ENCODE peak calls at places on chromosomes 3 and 15, in nine cellular contexts. G is SK-N-SH, O is MG63, H is GM12878, S is pancreas, P is A549, V is cardiac muscle cell, T is upper lobe of right lung, L is mesendoderm. B is an unnamed sample.

GRCh38 chr15:97177135-97177704 is 783.3 kb upstream of the ARRDC4 start:
- DNase-seq in G (no peak), O (no peak), H (no peak), S (no peak), P (no peak), V (no peak), T (no peak), L (peak), B (no peak)

GRCh38 chr3:45593708-45594601 is 596 bp upstream of the LIMD1 start:
- DNase-seq in G (peak), O (peak), H (no peak), S (peak), P (peak), V (peak), T (peak), L (peak), B (peak)

GRCh38 chr3:30315452-30315851 is 290.9 kb upstream of the TGFBR2 start:
- DNase-seq in G (no peak), O (no peak), H (no peak), S (no peak), P (no peak), V (no peak), T (no peak), L (no peak), B (no peak)

GRCh38 chr15:50906954-50907865 is 1.3 kb upstream of the AP4E1 start:
- DNase-seq in G (peak), O (no peak), H (peak), S (no peak), P (no peak), V (no peak), T (no peak), L (no peak), B (peak)

GRCh38 chr15:46900992-46901391 is 816.3 kb upstream of the SEMA6D start:
- DNase-seq in G (no peak), O (no peak), H (no peak), S (no peak), P (no peak), V (no peak), T (no peak), L (no peak), B (no peak)

GRCh38 chr15:39486546-39487081 is 94.3 kb upstream of the THBS1 start:
- DNase-seq in G (no peak), O (no peak), H (no peak), S (no peak), P (no peak), V (peak), T (no peak), L (no peak), B (no peak)

GRCh38 chr3:73448041-73448440 is 176.7 kb downstream of the PDZRN3 start:
- DNase-seq in G (no peak), O (no peak), H (no peak), S (no peak), P (no peak), V (no peak), T (no peak), L (no peak), B (no peak)

GRCh38 chr3:84717894-84718293 is 240.9 kb upstream of the CADM2 start:
- DNase-seq in G (no peak), O (no peak), H (no peak), S (no peak), P (no peak), V (no peak), T (no peak), L (no peak), B (no peak)

GRCh38 chr15:95972136-95972553 is 358.4 kb upstream of the NR2F2 start:
- DNase-seq in G (no peak), O (peak), H (no peak), S (no peak), P (no peak), V (peak), T (no peak), L (no peak), B (no peak)

GRCh38 chr3:134793562-134793961 is 1.5 kb upstream of the EPHB1 start:
- DNase-seq in G (no peak), O (no peak), H (no peak), S (no peak), P (no peak), V (no peak), T (no peak), L (no peak), B (no peak)

GRCh38 chr3:170717410-170718402 is 131.8 kb upstream of the SLC7A14 start:
- DNase-seq in G (no peak), O (peak), H (no peak), S (no peak), P (no peak), V (peak), T (peak), L (no peak), B (no peak)

GRCh38 chr15:67520976-67521769 is at the start of gene C15orf61:
- DNase-seq in G (peak), O (peak), H (peak), S (peak), P (peak), V (peak), T (peak), L (peak), B (peak)

GRCh38 chr15:44537728-44538240 is 837 bp downstream of the EIF3J start:
- DNase-seq in G (peak), O (no peak), H (no peak), S (no peak), P (peak), V (no peak), T (no peak), L (peak), B (no peak)

GRCh38 chr15:42450434-42450790 is 40.5 kb downstream of the ZNF106 start:
- DNase-seq in G (no peak), O (no peak), H (no peak), S (no peak), P (no peak), V (no peak), T (no peak), L (no peak), B (no peak)

GRCh38 chr3:72903004-72903403 is 15.2 kb downstream of the GXYLT2 start:
- DNase-seq in G (no peak), O (peak), H (no peak), S (no peak), P (peak), V (peak), T (no peak), L (peak), B (no peak)

GRCh38 chr15:94229591-94230365 is 1.6 kb upstream of the MCTP2 start:
- DNase-seq in G (no peak), O (no peak), H (peak), S (no peak), P (no peak), V (no peak), T (no peak), L (no peak), B (no peak)

GRCh38 chr15:74696808-74697207 is 984 bp upstream of the EDC3 start:
- DNase-seq in G (no peak), O (no peak), H (no peak), S (no peak), P (no peak), V (no peak), T (no peak), L (no peak), B (no peak)

GRCh38 chr3:107407355-107407754 is 30.1 kb downstream of the CCDC54 start:
- DNase-seq in G (no peak), O (no peak), H (no peak), S (no peak), P (no peak), V (no peak), T (no peak), L (no peak), B (no peak)

GRCh38 chr15:90829942-90830440 is 38.4 kb upstream of the FURIN start:
- DNase-seq in G (no peak), O (no peak), H (no peak), S (no peak), P (no peak), V (no peak), T (peak), L (no peak), B (peak)

GRCh38 chr3:190696777-190697501 is 165.6 kb downstream of the GMNC start:
- DNase-seq in G (no peak), O (no peak), H (no peak), S (no peak), P (peak), V (peak), T (no peak), L (peak), B (no peak)

GRCh38 chr3:36909666-36910065 is 35.2 kb downstream of the TRANK1 start:
- DNase-seq in G (no peak), O (no peak), H (no peak), S (no peak), P (no peak), V (no peak), T (no peak), L (no peak), B (no peak)

GRCh38 chr3:164608554-164609276 is 469.6 kb downstream of the SI start:
- DNase-seq in G (no peak), O (no peak), H (no peak), S (no peak), P (no peak), V (no peak), T (no peak), L (no peak), B (no peak)

GRCh38 chr15:66615175-66615495 is 49.3 kb upstream of the LCTL start:
- DNase-seq in G (no peak), O (no peak), H (no peak), S (no peak), P (no peak), V (no peak), T (no peak), L (no peak), B (peak)

GRCh38 chr3:107366766-107367165 is 10.5 kb upstream of the CCDC54 start:
- DNase-seq in G (no peak), O (peak), H (no peak), S (no peak), P (no peak), V (no peak), T (no peak), L (peak), B (no peak)

GRCh38 chr15:31058236-31058962 is 43.1 kb downstream of the TRPM1 start:
- DNase-seq in G (no peak), O (no peak), H (no peak), S (no peak), P (no peak), V (no peak), T (no peak), L (no peak), B (no peak)

GRCh38 chr3:188948658-188949400 is 222.9 kb upstream of the TPRG1 start:
- DNase-seq in G (no peak), O (peak), H (no peak), S (no peak), P (peak), V (peak), T (no peak), L (peak), B (no peak)

GRCh38 chr3:31895471-31895870 is 85.6 kb downstream of the OSBPL10 start:
- DNase-seq in G (no peak), O (no peak), H (no peak), S (no peak), P (no peak), V (no peak), T (no peak), L (no peak), B (no peak)

GRCh38 chr3:129687586-129688125 is 81.2 kb upstream of the PLXND1 start:
- DNase-seq in G (no peak), O (no peak), H (no peak), S (no peak), P (no peak), V (no peak), T (no peak), L (no peak), B (no peak)

GRCh38 chr15:38853608-38854007 is 289.0 kb upstream of the RASGRP1 start:
- DNase-seq in G (no peak), O (peak), H (no peak), S (no peak), P (no peak), V (peak), T (no peak), L (peak), B (no peak)

GRCh38 chr15:46088486-46089437 is 453.9 kb downstream of the SQOR start:
- DNase-seq in G (no peak), O (no peak), H (no peak), S (no peak), P (no peak), V (peak), T (no peak), L (no peak), B (no peak)

GRCh38 chr3:87047857-87048256 is 56.9 kb upstream of the VGLL3 start:
- DNase-seq in G (no peak), O (no peak), H (no peak), S (no peak), P (no peak), V (no peak), T (no peak), L (no peak), B (no peak)

GRCh38 chr3:160128086-160128485 is 97.1 kb upstream of the C3orf80 start:
- DNase-seq in G (no peak), O (no peak), H (no peak), S (no peak), P (no peak), V (no peak), T (no peak), L (no peak), B (no peak)

GRCh38 chr3:171348121-171348520 is 112.1 kb downstream of the TNIK start:
- DNase-seq in G (no peak), O (no peak), H (no peak), S (no peak), P (no peak), V (peak), T (no peak), L (no peak), B (no peak)

GRCh38 chr3:150877303-150877702 is 27.9 kb downstream of the MINDY4B start:
- DNase-seq in G (no peak), O (no peak), H (no peak), S (no peak), P (no peak), V (peak), T (no peak), L (no peak), B (no peak)

GRCh38 chr3:129745253-129745652 is 138.8 kb upstream of the PLXND1 start:
- DNase-seq in G (no peak), O (peak), H (no peak), S (no peak), P (no peak), V (peak), T (no peak), L (no peak), B (no peak)

GRCh38 chr3:55491296-55491816 is 4.2 kb upstream of the WNT5A start:
- DNase-seq in G (no peak), O (peak), H (no peak), S (no peak), P (no peak), V (peak), T (no peak), L (no peak), B (no peak)

GRCh38 chr3:149790265-149790664 is 2.1 kb downstream of the ANKUB1 start:
- DNase-seq in G (no peak), O (peak), H (no peak), S (no peak), P (no peak), V (no peak), T (no peak), L (no peak), B (no peak)

GRCh38 chr3:55826731-55827496 is 339.8 kb upstream of the WNT5A start:
- DNase-seq in G (no peak), O (no peak), H (no peak), S (no peak), P (no peak), V (peak), T (no peak), L (no peak), B (no peak)

GRCh38 chr3:60514866-60515265 is 736.4 kb downstream of the FHIT start:
- DNase-seq in G (no peak), O (no peak), H (no peak), S (no peak), P (no peak), V (no peak), T (no peak), L (peak), B (no peak)

GRCh38 chr3:168093790-168094189 is 1.9 kb downstream of the GOLIM4 start:
- DNase-seq in G (no peak), O (no peak), H (no peak), S (no peak), P (no peak), V (no peak), T (no peak), L (no peak), B (no peak)
- H3K4me3 ChIP-seq in G (peak), O (peak), H (peak), S (peak), P (peak), V (peak), T (peak), L (no peak), B (peak)

DNA sequence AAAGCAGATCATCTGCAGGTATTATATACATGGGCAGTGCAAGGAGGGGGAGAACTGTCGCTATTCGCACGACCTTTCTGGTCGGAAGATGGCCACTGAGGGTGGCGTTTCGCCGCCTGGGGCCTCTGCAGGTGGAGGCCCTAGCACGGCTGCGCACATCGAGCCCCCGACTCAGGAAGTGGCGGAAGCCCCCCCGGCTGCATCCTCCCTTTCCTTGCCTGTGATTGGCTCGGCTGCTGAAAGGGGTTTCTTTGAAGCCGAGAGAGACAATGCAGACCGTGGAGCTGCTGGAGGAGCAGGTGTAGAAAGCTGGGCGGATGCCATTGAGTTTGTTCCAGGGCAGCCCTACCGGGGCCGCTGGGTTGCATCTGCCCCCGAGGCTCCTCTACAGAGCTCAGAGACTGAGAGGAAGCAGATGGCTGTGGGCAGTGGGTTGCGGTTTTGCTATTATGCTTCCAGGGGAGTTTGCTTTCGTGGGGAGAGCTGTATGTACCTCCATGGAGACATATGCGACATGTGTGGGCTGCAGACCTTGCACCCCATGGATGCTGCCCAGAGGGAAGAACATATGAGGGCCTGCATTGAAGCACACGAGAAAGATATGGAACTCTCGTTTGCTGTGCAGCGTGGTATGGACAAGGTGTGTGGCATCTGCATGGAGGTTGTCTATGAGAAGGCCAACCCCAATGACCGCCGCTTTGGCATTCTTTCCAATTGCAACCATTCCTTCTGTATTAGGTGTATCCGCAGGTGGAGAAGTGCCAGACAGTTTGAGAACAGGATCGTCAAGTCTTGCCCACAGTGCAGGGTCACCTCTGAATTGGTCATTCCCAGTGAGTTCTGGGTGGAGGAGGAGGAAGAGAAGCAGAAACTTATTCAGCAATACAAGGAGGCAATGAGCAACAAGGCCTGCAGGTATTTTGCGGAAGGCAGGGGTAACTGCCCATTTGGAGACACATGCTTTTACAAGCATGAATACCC is 886 bp downstream of the MKRN3 start:
- DNase-seq in G (peak), O (peak), H (no peak), S (peak), P (no peak), V (no peak), T (peak), L (no peak), B (no peak)
- H3K4me3 ChIP-seq in G (peak), O (peak), H (no peak), S (peak), P (peak), V (no peak), T (peak), L (no peak), B (peak)

GRCh38 chr3:62817678-62818077 is 57.5 kb downstream of the CADPS start:
- DNase-seq in G (no peak), O (no peak), H (no peak), S (no peak), P (no peak), V (no peak), T (no peak), L (no peak), B (no peak)
- H3K4me3 ChIP-seq in G (no peak), O (no peak), H (no peak), S (no peak), P (no peak), V (no peak), T (no peak), L (no peak), B (no peak)

GRCh38 chr3:138944136-138944658 is 2.7 kb downstream of the FOXL2 start:
- DNase-seq in G (peak), O (no peak), H (no peak), S (no peak), P (no peak), V (no peak), T (no peak), L (peak), B (peak)

GRCh38 chr3:138943724-138944131 is 3.2 kb downstream of the FOXL2 start:
- DNase-seq in G (no peak), O (no peak), H (no peak), S (no peak), P (no peak), V (peak), T (no peak), L (peak), B (no peak)

GRCh38 chr3:138946554-138947302 is at the start of the genes FOXL2 and FOXL2NB:
- DNase-seq in G (peak), O (no peak), H (no peak), S (peak), P (peak), V (peak), T (no peak), L (peak), B (peak)

GRCh38 chr3:138945646-138946553 is 1.0 kb downstream of the FOXL2 start:
- DNase-seq in G (peak), O (peak), H (no peak), S (peak), P (peak), V (no peak), T (no peak), L (peak), B (peak)

GRCh38 chr3:138944842-138945645 is 1.9 kb downstream of the FOXL2 start:
- DNase-seq in G (peak), O (no peak), H (no peak), S (peak), P (no peak), V (no peak), T (no peak), L (peak), B (peak)
- H3K4me3 ChIP-seq in G (no peak), O (no peak), H (no peak), S (peak), P (peak), V (peak), T (peak), L (no peak), B (peak)

GRCh38 chr3:62999158-62999557 is 123.9 kb upstream of the CADPS start:
- DNase-seq in G (no peak), O (no peak), H (no peak), S (no peak), P (no peak), V (no peak), T (no peak), L (no peak), B (no peak)

GRCh38 chr3:62992520-62992919 is 117.3 kb upstream of the CADPS start:
- DNase-seq in G (no peak), O (no peak), H (no peak), S (no peak), P (no peak), V (no peak), T (no peak), L (no peak), B (no peak)

GRCh38 chr3:62990704-62991413 is 115.6 kb upstream of the CADPS start:
- DNase-seq in G (no peak), O (no peak), H (no peak), S (no peak), P (no peak), V (no peak), T (no peak), L (peak), B (no peak)

DNA sequence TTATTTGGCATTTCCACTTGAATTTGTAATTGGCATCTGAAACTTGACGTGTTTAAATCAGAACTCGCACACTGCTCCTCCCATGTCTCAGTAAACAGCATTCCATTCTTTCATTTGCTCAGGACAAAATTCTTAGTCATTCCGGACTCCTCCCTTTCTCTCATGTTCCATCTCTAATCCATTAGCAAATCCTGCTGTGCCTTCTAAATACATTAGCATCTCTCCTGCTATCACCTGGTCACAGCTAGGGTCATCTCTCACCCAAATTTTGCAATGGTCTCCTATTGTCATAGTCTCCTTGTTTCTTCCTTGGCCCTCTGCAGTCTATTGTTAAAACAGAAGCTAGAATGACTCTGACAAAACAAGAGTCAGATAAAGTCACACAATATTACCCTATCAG is 119.9 kb upstream of the CADPS start:
- DNase-seq in G (no peak), O (no peak), H (no peak), S (no peak), P (no peak), V (no peak), T (no peak), L (peak), B (no peak)
- H3K4me3 ChIP-seq in G (no peak), O (no peak), H (no peak), S (no peak), P (no peak), V (no peak), T (no peak), L (no peak), B (no peak)

B was measured in spleen.